ENCODE peak calls at places on chromosome 14, in seven cellular contexts. One of them, this sample, is unnamed.
A peak's percentile ranks its signal among the peaks of the same experiment; 100 is the strongest.

GRCh38 chr14:69376439-69376838 is 21.7 kb downstream of the ERH start:
- DNase-seq in ovary: no peak
- DNase-seq in esophagus squamous epithelium: no peak
- DNase-seq in A549: peak; percentile 16
- DNase-seq in HCT116: no peak
- DNase-seq in stomach: no peak
- DNase-seq in endothelial cell of umbilical vein: no peak
- DNase-seq in this sample: no peak

GRCh38 chr14:49975286-49975685 is 82.4 kb downstream of the ARF6 start:
- DNase-seq in ovary: no peak
- DNase-seq in esophagus squamous epithelium: no peak
- DNase-seq in A549: peak; percentile 83
- DNase-seq in HCT116: peak; percentile 93
- DNase-seq in stomach: no peak
- DNase-seq in endothelial cell of umbilical vein: peak; percentile 84
- DNase-seq in this sample: no peak

GRCh38 chr14:55107766-55108554 is 21.1 kb upstream of the LGALS3 start:
- DNase-seq in ovary: peak; percentile 94
- DNase-seq in esophagus squamous epithelium: peak; percentile 26
- DNase-seq in A549: peak; percentile 82
- DNase-seq in HCT116: peak; percentile 91
- DNase-seq in stomach: peak; percentile 80
- DNase-seq in endothelial cell of umbilical vein: peak; percentile 94
- DNase-seq in this sample: peak; percentile 55

GRCh38 chr14:65042731-65043372 is 56.2 kb downstream of the FNTB start:
- DNase-seq in ovary: no peak
- DNase-seq in esophagus squamous epithelium: no peak
- DNase-seq in A549: no peak
- DNase-seq in HCT116: no peak
- DNase-seq in stomach: peak; percentile 24
- DNase-seq in endothelial cell of umbilical vein: no peak
- DNase-seq in this sample: no peak

GRCh38 chr14:54278087-54278486 is 118.7 kb upstream of the CDKN3 start:
- DNase-seq in ovary: no peak
- DNase-seq in esophagus squamous epithelium: no peak
- DNase-seq in A549: no peak
- DNase-seq in HCT116: no peak
- DNase-seq in stomach: no peak
- DNase-seq in endothelial cell of umbilical vein: no peak
- DNase-seq in this sample: peak; percentile 15

GRCh38 chr14:43792980-43793379 is 714.1 kb downstream of the FSCB start:
- DNase-seq in ovary: no peak
- DNase-seq in esophagus squamous epithelium: no peak
- DNase-seq in A549: no peak
- DNase-seq in HCT116: no peak
- DNase-seq in stomach: no peak
- DNase-seq in endothelial cell of umbilical vein: no peak
- DNase-seq in this sample: no peak

GRCh38 chr14:95828649-95829265 is 47.9 kb upstream of the TUNAR start:
- DNase-seq in ovary: no peak
- DNase-seq in esophagus squamous epithelium: no peak
- DNase-seq in A549: no peak
- DNase-seq in HCT116: no peak
- DNase-seq in stomach: no peak
- DNase-seq in endothelial cell of umbilical vein: no peak
- DNase-seq in this sample: no peak

GRCh38 chr14:92173668-92174067 is 51.9 kb downstream of the CPSF2 start:
- DNase-seq in ovary: no peak
- DNase-seq in esophagus squamous epithelium: no peak
- DNase-seq in A549: no peak
- DNase-seq in HCT116: no peak
- DNase-seq in stomach: no peak
- DNase-seq in endothelial cell of umbilical vein: no peak
- DNase-seq in this sample: no peak

GRCh38 chr14:75422169-75422568 is 5.7 kb upstream of the JDP2 start:
- DNase-seq in ovary: no peak
- DNase-seq in esophagus squamous epithelium: no peak
- DNase-seq in A549: peak; percentile 74
- DNase-seq in HCT116: no peak
- DNase-seq in stomach: no peak
- DNase-seq in endothelial cell of umbilical vein: no peak
- DNase-seq in this sample: no peak

GRCh38 chr14:54567634-54568561 is 970 bp downstream of the SAMD4A start:
- DNase-seq in ovary: peak; percentile 50
- DNase-seq in esophagus squamous epithelium: no peak
- DNase-seq in A549: peak; percentile 59
- DNase-seq in HCT116: no peak
- DNase-seq in stomach: peak; percentile 50
- DNase-seq in endothelial cell of umbilical vein: peak; percentile 42
- DNase-seq in this sample: peak; percentile 64

GRCh38 chr14:67526676-67527459 is 6.2 kb upstream of the PLEKHH1 start:
- DNase-seq in ovary: no peak
- DNase-seq in esophagus squamous epithelium: no peak
- DNase-seq in A549: peak; percentile 71
- DNase-seq in HCT116: peak; percentile 59
- DNase-seq in stomach: peak; percentile 42
- DNase-seq in endothelial cell of umbilical vein: peak; percentile 62
- DNase-seq in this sample: peak; percentile 62

GRCh38 chr14:55129086-55129427 is at the start of gene LGALS3:
- DNase-seq in ovary: peak; percentile 80
- DNase-seq in esophagus squamous epithelium: no peak
- DNase-seq in A549: peak; percentile 56
- DNase-seq in HCT116: no peak
- DNase-seq in stomach: peak; percentile 87
- DNase-seq in endothelial cell of umbilical vein: peak; percentile 23
- DNase-seq in this sample: peak; percentile 70

GRCh38 chr14:64826845-64827244 is 52.9 kb downstream of the SPTB start:
- DNase-seq in ovary: no peak
- DNase-seq in esophagus squamous epithelium: no peak
- DNase-seq in A549: no peak
- DNase-seq in HCT116: no peak
- DNase-seq in stomach: no peak
- DNase-seq in endothelial cell of umbilical vein: no peak
- DNase-seq in this sample: no peak

GRCh38 chr14:96904201-96904600 is 107.0 kb downstream of the VRK1 start:
- DNase-seq in ovary: no peak
- DNase-seq in esophagus squamous epithelium: no peak
- DNase-seq in A549: peak; percentile 4
- DNase-seq in HCT116: no peak
- DNase-seq in stomach: no peak
- DNase-seq in endothelial cell of umbilical vein: no peak
- DNase-seq in this sample: no peak

GRCh38 chr14:59570122-59570521 is 6.5 kb downstream of the CCDC175 start:
- DNase-seq in ovary: no peak
- DNase-seq in esophagus squamous epithelium: no peak
- DNase-seq in A549: peak; percentile 7
- DNase-seq in HCT116: no peak
- DNase-seq in stomach: no peak
- DNase-seq in endothelial cell of umbilical vein: no peak
- DNase-seq in this sample: no peak

GRCh38 chr14:35366048-35366428 is 38.5 kb downstream of the NFKBIA start:
- DNase-seq in ovary: no peak
- DNase-seq in esophagus squamous epithelium: no peak
- DNase-seq in A549: no peak
- DNase-seq in HCT116: no peak
- DNase-seq in stomach: no peak
- DNase-seq in endothelial cell of umbilical vein: peak; percentile 33
- DNase-seq in this sample: no peak
- H3K27ac ChIP-seq in ovary: no peak overlapping the region
- H3K27ac ChIP-seq in esophagus squamous epithelium: peak overlapping the region; percentile 78
- H3K27ac ChIP-seq in A549: peak overlapping the region; percentile 86
- H3K27ac ChIP-seq in HCT116: peak overlapping the region; percentile 31
- H3K27ac ChIP-seq in stomach: peak overlapping the region; percentile 53
- H3K27ac ChIP-seq in endothelial cell of umbilical vein: peak overlapping the region; percentile 31
- H3K27ac ChIP-seq in this sample: peak overlapping the region; percentile 85

GRCh38 chr14:70884595-70885342 is 22.5 kb upstream of the PCNX1 start:
- DNase-seq in ovary: no peak
- DNase-seq in esophagus squamous epithelium: no peak
- DNase-seq in A549: no peak
- DNase-seq in HCT116: no peak
- DNase-seq in stomach: no peak
- DNase-seq in endothelial cell of umbilical vein: no peak
- DNase-seq in this sample: peak; percentile 86

GRCh38 chr14:70888151-70888499 is 19.1 kb upstream of the PCNX1 start:
- DNase-seq in ovary: no peak
- DNase-seq in esophagus squamous epithelium: no peak
- DNase-seq in A549: no peak
- DNase-seq in HCT116: no peak
- DNase-seq in stomach: no peak
- DNase-seq in endothelial cell of umbilical vein: no peak
- DNase-seq in this sample: no peak

GRCh38 chr14:70887207-70888150 is 19.8 kb upstream of the PCNX1 start:
- DNase-seq in ovary: no peak
- DNase-seq in esophagus squamous epithelium: no peak
- DNase-seq in A549: no peak
- DNase-seq in HCT116: no peak
- DNase-seq in stomach: no peak
- DNase-seq in endothelial cell of umbilical vein: no peak
- DNase-seq in this sample: peak; percentile 26

GRCh38 chr14:70885343-70886014 is 21.8 kb upstream of the PCNX1 start:
- DNase-seq in ovary: no peak
- DNase-seq in esophagus squamous epithelium: no peak
- DNase-seq in A549: no peak
- DNase-seq in HCT116: no peak
- DNase-seq in stomach: no peak
- DNase-seq in endothelial cell of umbilical vein: no peak
- DNase-seq in this sample: no peak

DNA sequence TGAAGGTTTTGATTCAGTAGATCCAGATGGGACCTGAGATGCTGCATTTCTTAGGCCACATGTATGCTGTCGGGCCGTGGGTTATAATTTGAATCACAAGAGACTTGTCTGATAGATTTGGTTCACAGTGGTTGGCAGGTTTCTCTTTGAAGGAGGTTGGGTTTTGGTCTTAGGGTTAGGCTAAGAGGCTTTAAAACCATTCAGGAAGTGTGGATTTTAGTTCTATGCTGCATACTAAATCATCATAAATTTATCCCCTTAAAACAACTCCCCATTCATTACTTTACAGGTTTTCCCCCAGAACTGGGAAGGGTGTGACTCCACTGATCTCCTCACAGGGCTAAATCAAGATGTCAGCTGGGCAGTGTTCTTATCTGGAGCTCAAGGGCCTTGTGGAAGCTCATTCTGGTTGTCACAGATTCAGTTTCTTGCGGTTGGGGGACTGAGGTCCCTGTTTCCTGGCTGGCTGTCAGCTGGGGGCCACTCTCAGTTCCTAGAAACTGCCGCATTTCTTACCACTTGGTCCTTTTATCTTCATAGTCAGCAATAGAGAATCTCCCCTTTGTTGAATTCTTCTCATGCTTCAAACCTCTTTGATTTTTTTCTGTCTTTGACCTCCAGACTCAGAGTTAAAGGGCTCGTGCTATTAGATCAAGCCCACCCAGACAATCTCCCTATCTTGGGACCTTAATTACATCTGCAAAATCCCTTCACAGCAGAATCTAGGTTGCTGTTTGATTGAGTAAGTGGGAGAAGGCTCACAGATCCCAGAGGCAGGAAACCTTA is 20.6 kb upstream of the PCNX1 start:
- DNase-seq in ovary: no peak
- DNase-seq in esophagus squamous epithelium: no peak
- DNase-seq in A549: no peak
- DNase-seq in HCT116: no peak
- DNase-seq in stomach: no peak
- DNase-seq in endothelial cell of umbilical vein: no peak
- DNase-seq in this sample: no peak
- TF ChIP-seq POLR2A in ovary: no peak
- TF ChIP-seq POLR2A in esophagus squamous epithelium: no peak
- TF ChIP-seq POLR2A in A549: no peak
- TF ChIP-seq POLR2A in HCT116: no peak
- TF ChIP-seq POLR2A in stomach: no peak
- TF ChIP-seq POLR2A in endothelial cell of umbilical vein: no peak
- TF ChIP-seq POLR2A in this sample: no peak

DNA sequence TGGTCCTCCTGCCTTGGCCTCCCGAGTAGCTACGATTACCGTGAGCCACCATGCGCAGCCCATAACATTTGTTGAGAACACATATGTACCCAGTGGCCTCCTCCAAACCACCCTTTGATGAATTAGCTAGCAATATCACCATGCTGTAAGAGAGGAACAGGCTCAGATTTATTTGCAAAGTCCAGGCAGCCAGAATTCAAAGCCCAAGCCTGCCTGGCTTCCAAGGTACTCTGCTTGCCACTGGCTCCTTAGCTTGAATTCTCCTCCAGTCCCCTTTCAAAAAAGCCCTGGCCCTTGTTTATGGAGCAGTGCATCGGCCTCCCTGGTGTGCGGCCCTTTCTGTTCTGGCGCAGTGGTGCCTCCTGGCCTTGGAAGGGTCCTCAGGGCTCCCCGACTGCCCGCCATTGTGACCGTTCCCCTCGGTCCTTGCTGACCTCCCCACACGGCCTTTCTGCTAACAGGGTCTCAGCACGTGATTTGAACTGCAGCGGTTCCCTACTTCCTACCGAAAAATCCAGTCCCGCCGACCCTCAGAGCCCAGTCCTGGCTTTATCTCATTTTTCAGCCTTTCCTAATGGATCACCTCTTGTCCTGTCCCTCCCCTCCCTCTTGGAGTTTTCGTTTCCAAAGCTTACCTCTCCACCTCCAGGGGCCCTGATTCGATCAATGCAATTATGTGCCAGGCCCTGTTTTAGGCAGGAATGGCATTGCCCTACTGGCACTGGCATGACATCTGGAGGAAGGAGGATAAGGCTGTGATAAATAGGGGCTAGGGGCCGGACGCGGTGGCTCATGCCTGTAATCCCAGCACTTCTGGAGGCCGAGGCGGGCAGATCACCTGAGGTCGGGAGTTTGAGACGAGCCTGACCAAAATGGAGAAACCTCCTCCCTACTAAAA is 22.0 kb downstream of the SLC25A29 start:
- DNase-seq in ovary: no peak
- DNase-seq in esophagus squamous epithelium: no peak
- DNase-seq in A549: no peak
- DNase-seq in HCT116: no peak
- DNase-seq in stomach: peak; percentile 22
- DNase-seq in endothelial cell of umbilical vein: no peak
- DNase-seq in this sample: no peak
- H3K4me1 ChIP-seq in ovary: peaks cover 4% of the 10 kb centered on the region
- H3K4me1 ChIP-seq in esophagus squamous epithelium: peaks cover 22% of the 10 kb centered on the region
- H3K4me1 ChIP-seq in A549: peaks cover 9% of the 10 kb centered on the region
- H3K4me1 ChIP-seq in HCT116: peaks cover 20% of the 10 kb centered on the region
- H3K4me1 ChIP-seq in stomach: peaks cover 40% of the 10 kb centered on the region
- H3K4me1 ChIP-seq in endothelial cell of umbilical vein: peaks cover 3% of the 10 kb centered on the region
- H3K4me1 ChIP-seq in this sample: peaks cover 95% of the 10 kb centered on the region

DNA sequence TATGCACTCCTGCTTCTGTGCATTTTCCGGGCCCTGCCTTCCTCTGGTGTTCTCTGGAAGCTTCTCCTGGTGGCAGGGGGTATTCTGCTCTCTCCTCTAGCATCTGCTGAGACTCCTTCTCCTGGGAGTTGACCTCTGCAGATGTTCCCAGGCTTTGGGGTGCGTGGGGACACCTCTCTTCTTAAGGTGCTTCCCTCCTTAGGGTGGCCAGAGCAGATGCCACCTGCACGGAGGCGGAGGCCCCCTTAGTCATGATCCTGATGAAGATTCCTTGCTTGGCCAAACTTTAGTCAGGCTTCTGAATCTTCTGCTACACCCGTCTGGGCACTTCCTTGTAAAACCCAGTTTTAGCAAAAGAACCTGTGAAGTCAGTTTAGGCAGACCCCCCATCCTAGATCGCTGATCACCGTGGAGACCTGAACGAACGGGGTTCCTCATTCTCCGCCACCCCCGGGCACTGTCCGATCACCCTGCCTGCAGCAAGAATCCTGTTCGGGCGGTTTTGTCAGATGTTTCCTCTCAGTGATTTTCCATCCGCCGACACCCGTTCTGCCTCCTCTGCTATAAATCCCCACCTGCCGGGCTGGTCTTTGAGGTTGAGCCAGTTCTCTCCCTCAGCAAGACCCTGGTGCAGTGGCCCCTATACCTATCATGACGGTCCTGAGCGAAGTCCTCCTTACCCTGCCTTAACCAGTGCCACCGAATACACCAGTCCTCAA is 111.9 kb downstream of the CALM1 start:
- DNase-seq in ovary: no peak
- DNase-seq in esophagus squamous epithelium: no peak
- DNase-seq in A549: no peak
- DNase-seq in HCT116: no peak
- DNase-seq in stomach: peak; percentile 85
- DNase-seq in endothelial cell of umbilical vein: no peak
- DNase-seq in this sample: peak; percentile 86
- H3K27ac ChIP-seq in ovary: no peak overlapping the region
- H3K27ac ChIP-seq in esophagus squamous epithelium: peak overlapping the region; percentile 32
- H3K27ac ChIP-seq in A549: no peak overlapping the region
- H3K27ac ChIP-seq in HCT116: peak overlapping the region; percentile 34
- H3K27ac ChIP-seq in stomach: peak overlapping the region; percentile 49
- H3K27ac ChIP-seq in endothelial cell of umbilical vein: no peak overlapping the region
- H3K27ac ChIP-seq in this sample: peak overlapping the region; percentile 66